ENCODE peak calls at places on chromosomes 2 and 18, in five cellular contexts. T, X, M, C and K are unnamed samples.

GRCh38 chr2:172098650-172099471 is 3.8 kb downstream of the DLX2 start:
- DNase-seq in M (peak; percentile 79), C (peak; percentile 74), X (no peak), T (no peak), K (no peak)

GRCh38 chr18:55821219-55821618 is 233.2 kb upstream of the TCF4 start:
- DNase-seq in C (no peak), X (no peak), T (no peak), M (no peak), K (no peak)

GRCh38 chr18:58049000-58049688 is 5.1 kb downstream of the NEDD4L start:
- DNase-seq in X (no peak), C (no peak), M (no peak), T (no peak), K (no peak)

GRCh38 chr2:180690611-180691010 is 289.8 kb upstream of the UBE2E3 start:
- DNase-seq in C (no peak), X (peak; percentile 17), T (no peak), M (no peak), K (no peak)

GRCh38 chr2:46943881-46944798 is 28.5 kb upstream of the MCFD2 start:
- DNase-seq in T (no peak), M (no peak), X (no peak), C (peak; percentile 76), K (no peak)

GRCh38 chr2:136765736-136766323 is 485 bp downstream of the THSD7B start:
- DNase-seq in X (no peak), T (no peak), C (peak; percentile 30), M (peak; percentile 47), K (no peak)

GRCh38 chr2:10444463-10444862 is 3.7 kb downstream of the ODC1 start:
- DNase-seq in M (no peak), T (no peak), X (no peak), C (no peak), K (no peak)

GRCh38 chr18:32607816-32608215 is 137.1 kb upstream of the GAREM1 start:
- DNase-seq in T (no peak), M (no peak), X (no peak), C (no peak), K (no peak)

GRCh38 chr2:26702025-26702424 is 9.5 kb downstream of the KCNK3 start:
- DNase-seq in X (no peak), M (no peak), C (no peak), T (no peak), K (no peak)

GRCh38 chr2:148615446-148615845 is 29.1 kb upstream of the EPC2 start:
- DNase-seq in C (no peak), T (no peak), X (no peak), M (no peak), K (no peak)

GRCh38 chr2:44770221-44771187 is 171.0 kb upstream of the SIX3 start:
- DNase-seq in C (no peak), T (no peak), M (peak; percentile 47), X (no peak), K (no peak)

GRCh38 chr2:240451791-240452470 is 16.5 kb downstream of the GPC1 start:
- DNase-seq in M (peak; percentile 31), C (no peak), T (no peak), X (no peak), K (no peak)

GRCh38 chr18:67672142-67672541 is 155.6 kb upstream of the DSEL start:
- DNase-seq in C (no peak), X (peak; percentile 7), T (no peak), M (no peak), K (no peak)

GRCh38 chr2:192499476-192499875 is 304.7 kb upstream of the TMEFF2 start:
- DNase-seq in X (no peak), T (no peak), M (no peak), C (no peak), K (no peak)

GRCh38 chr2:177822941-177823340 is 249.6 kb downstream of the PDE11A start:
- DNase-seq in C (no peak), M (no peak), X (no peak), T (no peak), K (no peak)

GRCh38 chr2:176669398-176670174 is 400.3 kb downstream of the MTX2 start:
- DNase-seq in T (no peak), C (peak; percentile 24), M (no peak), X (no peak), K (no peak)

DNA sequence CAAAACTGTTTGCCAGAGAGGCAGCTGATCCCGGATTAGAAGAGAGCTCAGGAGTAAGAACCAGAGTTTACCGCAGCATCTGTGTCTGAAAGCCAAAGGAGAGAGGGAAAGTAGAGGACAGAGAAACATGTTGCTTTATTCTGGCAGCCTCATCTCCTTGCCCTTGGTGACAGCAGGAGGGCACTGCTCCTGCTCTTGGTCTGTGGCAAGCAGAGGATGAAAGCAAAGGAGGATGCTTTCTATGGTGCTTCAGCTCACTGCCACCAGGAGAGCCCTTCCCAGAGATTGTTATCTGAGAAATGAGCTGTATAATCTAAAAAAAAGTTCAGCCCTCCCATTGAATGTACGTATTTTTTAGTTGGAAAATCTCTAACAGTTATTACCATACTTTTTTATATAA is 7.7 kb downstream of the SLC1A4 start:
- DNase-seq in M (no peak), X (no peak), T (no peak), C (no peak), K (no peak)
- TF ChIP-seq CTCF in M (no peak), X (peak; percentile 26), T (no peak), C (no peak), K (no peak)

GRCh38 chr2:222916229-222917197 is 55.7 kb downstream of the ACSL3 start:
- DNase-seq in C (no peak), X (no peak), T (no peak), M (no peak), K (no peak)
- TF ChIP-seq CTCF in C (no peak), X (no peak), T (no peak), M (peak; percentile 27), K (peak; percentile 16)

GRCh38 chr18:50427896-50428295 is 53.0 kb downstream of the SKA1 start:
- DNase-seq in T (no peak), M (no peak), C (no peak), X (no peak), K (no peak)

GRCh38 chr18:50432915-50433314 is 58.1 kb downstream of the SKA1 start:
- DNase-seq in M (no peak), X (no peak), C (no peak), T (no peak), K (no peak)

GRCh38 chr18:50428531-50429206 is 53.8 kb downstream of the SKA1 start:
- DNase-seq in C (no peak), M (no peak), X (no peak), T (no peak), K (no peak)

GRCh38 chr18:50424877-50425690 is 50.2 kb downstream of the SKA1 start:
- DNase-seq in C (no peak), M (no peak), T (no peak), X (no peak), K (no peak)

GRCh38 chr18:50429207-50429948 is 54.5 kb downstream of the SKA1 start:
- DNase-seq in T (peak; percentile 57), X (no peak), C (peak; percentile 41), M (peak; percentile 58), K (no peak)
- TF ChIP-seq CTCF in T (no peak), X (peak; percentile 5), C (peak; percentile 22), M (peak; percentile 73), K (peak; percentile 37)

GRCh38 chr2:987789-988188 is 37.1 kb downstream of the SNTG2 start:
- DNase-seq in X (no peak), M (no peak), T (no peak), C (no peak), K (no peak)

GRCh38 chr2:989766-990467 is 39.3 kb downstream of the SNTG2 start:
- DNase-seq in X (no peak), M (no peak), C (no peak), T (no peak), K (no peak)

GRCh38 chr2:981759-982158 is 31.1 kb downstream of the SNTG2 start:
- DNase-seq in X (no peak), M (no peak), C (no peak), T (no peak), K (no peak)

GRCh38 chr2:981258-981657 is 30.6 kb downstream of the SNTG2 start:
- DNase-seq in X (no peak), T (no peak), M (no peak), C (no peak), K (no peak)

DNA sequence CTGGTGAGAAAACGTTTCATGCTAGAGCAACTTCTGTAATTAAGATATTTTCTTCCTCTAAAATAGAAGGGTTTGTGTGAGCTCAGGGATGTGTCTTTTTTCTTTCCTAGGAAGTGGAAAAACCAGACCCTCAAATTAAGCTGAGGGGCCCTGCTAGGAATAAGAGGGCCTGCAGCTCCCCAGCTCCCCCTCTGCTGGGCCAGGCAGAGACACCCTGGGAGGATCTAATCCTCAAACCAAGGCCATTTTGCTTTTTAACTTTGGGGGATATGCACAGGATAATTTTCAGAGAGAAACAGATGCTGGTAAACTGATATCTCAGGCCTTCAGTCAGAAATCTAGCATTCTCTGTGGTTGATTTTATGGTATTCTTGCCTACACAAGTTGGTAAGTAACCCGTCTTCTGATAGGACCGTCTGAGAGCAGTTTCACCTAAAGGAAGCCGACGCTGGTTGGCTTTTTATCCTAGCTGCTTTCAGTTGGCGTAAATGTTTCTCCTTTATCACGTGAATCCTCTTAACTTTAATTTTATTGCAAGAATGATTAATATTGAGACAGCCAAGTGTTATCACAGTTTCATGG is 34.8 kb downstream of the SNTG2 start:
- DNase-seq in C (no peak), X (no peak), M (peak; percentile 33), T (no peak), K (no peak)
- TF ChIP-seq CTCF in C (no peak), X (no peak), M (peak; percentile 22), T (no peak), K (no peak)

GRCh38 chr2:160652236-160652635 is 158.6 kb upstream of the RBMS1 start:
- DNase-seq in T (peak; percentile 41), X (no peak), C (no peak), M (no peak), K (peak; percentile 65)
- TF ChIP-seq CTCF in T (no peak), X (no peak), C (no peak), M (no peak), K (no peak)

DNA sequence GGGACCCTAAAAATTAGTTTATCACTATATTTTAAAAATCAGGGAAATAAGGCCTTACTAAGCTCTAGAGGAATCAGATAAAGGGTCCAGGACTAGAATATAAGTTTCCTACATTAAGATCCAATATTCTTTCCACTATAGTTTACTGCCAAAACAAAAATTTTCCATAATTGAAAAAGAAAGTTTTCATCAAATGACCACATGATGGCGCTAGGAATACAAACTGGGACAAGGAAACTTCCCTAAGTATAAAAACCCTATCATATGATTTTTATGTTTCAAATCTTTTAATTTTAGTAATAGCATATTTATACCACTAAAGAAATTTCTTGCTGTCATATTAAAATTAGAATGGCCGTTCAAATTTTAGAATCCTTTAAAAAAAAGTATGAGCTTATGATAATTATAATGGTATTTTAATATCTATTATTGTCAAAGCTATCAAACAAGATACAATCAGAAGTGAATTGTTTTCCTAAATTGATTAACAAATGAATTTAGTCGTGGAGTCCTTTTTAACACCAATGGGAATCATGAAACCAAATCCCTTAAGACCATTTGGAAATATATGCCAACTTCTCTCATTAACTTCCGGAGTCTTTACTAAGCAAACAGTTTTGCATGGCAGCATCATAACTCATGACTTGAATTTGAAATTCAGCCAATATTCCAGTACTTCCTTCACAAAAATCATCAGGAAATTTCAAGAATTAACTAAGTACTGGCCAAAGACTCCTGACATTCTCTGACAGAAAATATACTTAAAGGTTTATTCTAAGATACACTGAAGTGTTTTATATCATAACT is 70.3 kb downstream of the SCN1A start:
- DNase-seq in T (no peak), M (peak; percentile 26), X (no peak), C (no peak), K (no peak)
- TF ChIP-seq CTCF in T (no peak), M (peak; percentile 76), X (peak; percentile 22), C (peak; percentile 27), K (peak; percentile 46)